ENCODE peak calls at places on chromosomes 11 and 22, in six cellular contexts. One of them, this sample, is unnamed.

GRCh38 chr11:72413914-72414628 is 20.3 kb downstream of the CLPB start:
- DNase-seq in ovary: peak
- DNase-seq in B cell: peak
- DNase-seq in IMR-90: peak
- DNase-seq in left ventricle myocardium inferior: peak
- DNase-seq in cardiac fibroblast: peak
- DNase-seq in this sample: peak

GRCh38 chr11:72817966-72818365 is 3.8 kb downstream of the ATG16L2 start:
- DNase-seq in ovary: no peak
- DNase-seq in left ventricle myocardium inferior: no peak
- DNase-seq in IMR-90: no peak
- DNase-seq in cardiac fibroblast: no peak
- DNase-seq in B cell: peak
- DNase-seq in this sample: no peak

GRCh38 chr11:17648528-17648927 is 70.8 kb upstream of the MYOD1 start:
- DNase-seq in B cell: no peak
- DNase-seq in IMR-90: no peak
- DNase-seq in ovary: no peak
- DNase-seq in cardiac fibroblast: no peak
- DNase-seq in left ventricle myocardium inferior: no peak
- DNase-seq in this sample: no peak

GRCh38 chr11:17413414-17414316 is 25.2 kb upstream of the KCNJ11 start:
- DNase-seq in ovary: no peak
- DNase-seq in cardiac fibroblast: no peak
- DNase-seq in left ventricle myocardium inferior: no peak
- DNase-seq in B cell: no peak
- DNase-seq in IMR-90: no peak
- DNase-seq in this sample: no peak

GRCh38 chr22:40782521-40782920 is 36.6 kb downstream of the SLC25A17 start:
- DNase-seq in cardiac fibroblast: no peak
- DNase-seq in ovary: no peak
- DNase-seq in IMR-90: no peak
- DNase-seq in B cell: no peak
- DNase-seq in left ventricle myocardium inferior: no peak
- DNase-seq in this sample: peak

GRCh38 chr22:44689173-44689572 is 12.8 kb upstream of the PRR5 start:
- DNase-seq in B cell: no peak
- DNase-seq in cardiac fibroblast: no peak
- DNase-seq in IMR-90: peak
- DNase-seq in left ventricle myocardium inferior: no peak
- DNase-seq in ovary: no peak
- DNase-seq in this sample: peak

GRCh38 chr22:29219881-29220670 is 14.4 kb downstream of the EMID1 start:
- DNase-seq in cardiac fibroblast: no peak
- DNase-seq in B cell: no peak
- DNase-seq in left ventricle myocardium inferior: no peak
- DNase-seq in ovary: no peak
- DNase-seq in IMR-90: no peak
- DNase-seq in this sample: no peak

GRCh38 chr22:28345304-28345703 is 334.3 kb downstream of the TTC28 start:
- DNase-seq in IMR-90: no peak
- DNase-seq in ovary: peak
- DNase-seq in cardiac fibroblast: peak
- DNase-seq in left ventricle myocardium inferior: no peak
- DNase-seq in B cell: no peak
- DNase-seq in this sample: peak

GRCh38 chr22:50732681-50733080 is 5.3 kb upstream of the ACR start:
- DNase-seq in IMR-90: no peak
- DNase-seq in left ventricle myocardium inferior: peak
- DNase-seq in ovary: no peak
- DNase-seq in cardiac fibroblast: no peak
- DNase-seq in B cell: no peak
- DNase-seq in this sample: no peak

GRCh38 chr11:26944866-26945664 is 48.8 kb upstream of the FIBIN start:
- DNase-seq in cardiac fibroblast: peak
- DNase-seq in left ventricle myocardium inferior: no peak
- DNase-seq in ovary: no peak
- DNase-seq in B cell: no peak
- DNase-seq in IMR-90: peak
- DNase-seq in this sample: no peak

GRCh38 chr11:85809881-85810280 is 1.1 kb downstream of the SYTL2 start:
- DNase-seq in IMR-90: no peak
- DNase-seq in left ventricle myocardium inferior: no peak
- DNase-seq in ovary: no peak
- DNase-seq in B cell: no peak
- DNase-seq in cardiac fibroblast: no peak
- DNase-seq in this sample: no peak

DNA sequence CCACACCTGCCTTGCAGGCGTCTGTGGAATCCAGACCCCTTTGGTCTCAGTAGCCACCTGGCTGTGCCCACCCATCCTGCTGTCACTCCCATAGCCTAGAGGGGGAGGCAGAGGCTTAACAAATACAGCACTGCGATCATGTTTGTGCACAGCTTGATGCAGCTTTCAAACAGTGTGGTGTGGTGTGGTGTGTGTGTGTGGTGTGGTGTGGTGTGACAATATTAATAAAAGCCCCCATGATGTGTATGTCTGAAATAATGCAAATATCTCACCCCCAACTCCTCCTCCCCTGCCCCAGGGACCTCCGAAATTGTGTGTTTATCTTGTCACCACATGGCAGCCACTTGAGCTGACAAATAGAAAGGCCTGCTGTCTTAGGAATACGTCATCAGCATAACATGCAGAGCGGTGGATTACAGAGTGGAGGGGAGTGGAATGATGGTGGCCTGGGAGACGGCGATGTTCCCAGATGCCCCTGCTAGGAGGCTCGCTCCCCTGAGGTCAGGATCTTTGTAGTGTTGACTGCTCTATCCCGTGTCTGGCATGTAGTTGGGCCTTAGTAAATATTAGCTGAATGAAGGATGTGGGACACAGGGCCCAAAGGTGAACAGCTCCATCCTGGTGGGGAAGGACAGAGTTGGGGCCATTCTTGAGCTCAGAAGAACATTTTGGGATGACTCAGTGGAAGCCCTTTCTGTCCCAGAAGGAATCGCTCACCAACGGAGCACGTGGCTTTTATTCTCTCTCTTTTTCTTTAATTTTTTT is 2.8 kb downstream of the PDXP start:
- DNase-seq in cardiac fibroblast: peak
- DNase-seq in IMR-90: peak
- DNase-seq in ovary: peak
- DNase-seq in B cell: no peak
- DNase-seq in left ventricle myocardium inferior: no peak
- DNase-seq in this sample: no peak
- TF ChIP-seq CTCF in cardiac fibroblast: peak
- TF ChIP-seq CTCF in IMR-90: peak
- TF ChIP-seq CTCF in ovary: peak
- TF ChIP-seq CTCF in B cell: peak
- TF ChIP-seq CTCF in left ventricle myocardium inferior: peak
- TF ChIP-seq CTCF in this sample: peak

GRCh38 chr11:9315078-9315688 is 790 bp upstream of the TMEM41B start:
- DNase-seq in cardiac fibroblast: no peak
- DNase-seq in IMR-90: peak
- DNase-seq in left ventricle myocardium inferior: no peak
- DNase-seq in ovary: no peak
- DNase-seq in B cell: no peak
- DNase-seq in this sample: no peak

GRCh38 chr11:9316334-9316733 is 1.9 kb upstream of the TMEM41B start:
- DNase-seq in IMR-90: no peak
- DNase-seq in left ventricle myocardium inferior: no peak
- DNase-seq in ovary: no peak
- DNase-seq in B cell: no peak
- DNase-seq in cardiac fibroblast: no peak
- DNase-seq in this sample: no peak

GRCh38 chr11:9310485-9310884 is 3.9 kb downstream of the TMEM41B start:
- DNase-seq in B cell: no peak
- DNase-seq in IMR-90: no peak
- DNase-seq in ovary: no peak
- DNase-seq in left ventricle myocardium inferior: no peak
- DNase-seq in cardiac fibroblast: no peak
- DNase-seq in this sample: no peak

GRCh38 chr11:9314291-9315077 is at the start of gene TMEM41B:
- DNase-seq in IMR-90: peak
- DNase-seq in left ventricle myocardium inferior: peak
- DNase-seq in ovary: peak
- DNase-seq in B cell: peak
- DNase-seq in cardiac fibroblast: peak
- DNase-seq in this sample: peak

GRCh38 chr11:9313648-9314290 is 624 bp downstream of the TMEM41B start:
- DNase-seq in cardiac fibroblast: peak
- DNase-seq in IMR-90: peak
- DNase-seq in ovary: no peak
- DNase-seq in left ventricle myocardium inferior: no peak
- DNase-seq in B cell: peak
- DNase-seq in this sample: peak
- TF ChIP-seq CTCF in cardiac fibroblast: no peak
- TF ChIP-seq CTCF in IMR-90: no peak
- TF ChIP-seq CTCF in ovary: no peak
- TF ChIP-seq CTCF in left ventricle myocardium inferior: no peak
- TF ChIP-seq CTCF in B cell: no peak
- TF ChIP-seq CTCF in this sample: no peak

GRCh38 chr11:67646535-67647336 is 3.8 kb downstream of the ACY3 start:
- DNase-seq in ovary: no peak
- DNase-seq in IMR-90: no peak
- DNase-seq in B cell: peak
- DNase-seq in cardiac fibroblast: no peak
- DNase-seq in left ventricle myocardium inferior: no peak
- DNase-seq in this sample: no peak

GRCh38 chr11:67644472-67645418 is 5.2 kb upstream of the TBX10 start:
- DNase-seq in IMR-90: no peak
- DNase-seq in cardiac fibroblast: no peak
- DNase-seq in left ventricle myocardium inferior: no peak
- DNase-seq in B cell: peak
- DNase-seq in ovary: no peak
- DNase-seq in this sample: no peak

GRCh38 chr11:67644042-67644441 is 4.5 kb upstream of the TBX10 start:
- DNase-seq in left ventricle myocardium inferior: no peak
- DNase-seq in ovary: no peak
- DNase-seq in cardiac fibroblast: no peak
- DNase-seq in IMR-90: no peak
- DNase-seq in B cell: peak
- DNase-seq in this sample: peak

GRCh38 chr11:67647471-67647870 is 3.1 kb downstream of the ACY3 start:
- DNase-seq in left ventricle myocardium inferior: no peak
- DNase-seq in IMR-90: no peak
- DNase-seq in ovary: no peak
- DNase-seq in B cell: peak
- DNase-seq in cardiac fibroblast: no peak
- DNase-seq in this sample: no peak

GRCh38 chr11:67645521-67646457 is 4.7 kb downstream of the ACY3 start:
- DNase-seq in left ventricle myocardium inferior: no peak
- DNase-seq in B cell: peak
- DNase-seq in cardiac fibroblast: no peak
- DNase-seq in ovary: no peak
- DNase-seq in IMR-90: no peak
- DNase-seq in this sample: no peak
- TF ChIP-seq CTCF in left ventricle myocardium inferior: no peak
- TF ChIP-seq CTCF in B cell: no peak
- TF ChIP-seq CTCF in cardiac fibroblast: no peak
- TF ChIP-seq CTCF in ovary: no peak
- TF ChIP-seq CTCF in IMR-90: no peak
- TF ChIP-seq CTCF in this sample: no peak

GRCh38 chr11:61753672-61754071 is 1.2 kb downstream of the MYRF start:
- DNase-seq in cardiac fibroblast: no peak
- DNase-seq in IMR-90: no peak
- DNase-seq in ovary: no peak
- DNase-seq in left ventricle myocardium inferior: no peak
- DNase-seq in B cell: no peak
- DNase-seq in this sample: no peak

GRCh38 chr11:61754534-61755482 is 2.4 kb downstream of the MYRF start:
- DNase-seq in IMR-90: peak
- DNase-seq in left ventricle myocardium inferior: no peak
- DNase-seq in B cell: no peak
- DNase-seq in ovary: peak
- DNase-seq in cardiac fibroblast: no peak
- DNase-seq in this sample: no peak

GRCh38 chr11:61751384-61751783 is 1.1 kb upstream of the MYRF start:
- DNase-seq in left ventricle myocardium inferior: no peak
- DNase-seq in IMR-90: no peak
- DNase-seq in ovary: peak
- DNase-seq in B cell: no peak
- DNase-seq in cardiac fibroblast: no peak
- DNase-seq in this sample: no peak

GRCh38 chr11:61752117-61752924 is at the start of gene MYRF:
- DNase-seq in B cell: peak
- DNase-seq in IMR-90: peak
- DNase-seq in ovary: peak
- DNase-seq in cardiac fibroblast: peak
- DNase-seq in left ventricle myocardium inferior: peak
- DNase-seq in this sample: no peak

GRCh38 chr11:61752925-61753551 is 602 bp downstream of the MYRF start:
- DNase-seq in B cell: no peak
- DNase-seq in IMR-90: no peak
- DNase-seq in ovary: no peak
- DNase-seq in cardiac fibroblast: no peak
- DNase-seq in left ventricle myocardium inferior: no peak
- DNase-seq in this sample: no peak
- TF ChIP-seq CTCF in B cell: no peak
- TF ChIP-seq CTCF in IMR-90: no peak
- TF ChIP-seq CTCF in ovary: no peak
- TF ChIP-seq CTCF in cardiac fibroblast: no peak
- TF ChIP-seq CTCF in left ventricle myocardium inferior: no peak
- TF ChIP-seq CTCF in this sample: no peak

GRCh38 chr11:111299111-111300026 is 1.0 kb downstream of the POU2AF3 start:
- DNase-seq in ovary: peak
- DNase-seq in IMR-90: peak
- DNase-seq in left ventricle myocardium inferior: peak
- DNase-seq in B cell: peak
- DNase-seq in cardiac fibroblast: peak
- DNase-seq in this sample: no peak
- TF ChIP-seq CTCF in ovary: peak
- TF ChIP-seq CTCF in IMR-90: peak
- TF ChIP-seq CTCF in left ventricle myocardium inferior: peak
- TF ChIP-seq CTCF in B cell: peak
- TF ChIP-seq CTCF in cardiac fibroblast: peak
- TF ChIP-seq CTCF in this sample: peak

GRCh38 chr11:60934790-60935605 is 10.7 kb downstream of the TMEM132A start:
- DNase-seq in B cell: no peak
- DNase-seq in ovary: no peak
- DNase-seq in IMR-90: no peak
- DNase-seq in left ventricle myocardium inferior: no peak
- DNase-seq in cardiac fibroblast: no peak
- DNase-seq in this sample: no peak

GRCh38 chr11:60932605-60933346 is 8.5 kb downstream of the TMEM132A start:
- DNase-seq in ovary: no peak
- DNase-seq in cardiac fibroblast: no peak
- DNase-seq in B cell: peak
- DNase-seq in left ventricle myocardium inferior: no peak
- DNase-seq in IMR-90: no peak
- DNase-seq in this sample: no peak

GRCh38 chr11:60934091-60934789 is 10.0 kb downstream of the TMEM132A start:
- DNase-seq in B cell: no peak
- DNase-seq in cardiac fibroblast: no peak
- DNase-seq in left ventricle myocardium inferior: no peak
- DNase-seq in IMR-90: no peak
- DNase-seq in ovary: no peak
- DNase-seq in this sample: no peak

GRCh38 chr11:60931897-60932296 is 7.6 kb downstream of the TMEM132A start:
- DNase-seq in ovary: no peak
- DNase-seq in left ventricle myocardium inferior: no peak
- DNase-seq in B cell: peak
- DNase-seq in IMR-90: no peak
- DNase-seq in cardiac fibroblast: no peak
- DNase-seq in this sample: no peak

GRCh38 chr11:60933416-60933815 is 9.2 kb downstream of the TMEM132A start:
- DNase-seq in cardiac fibroblast: no peak
- DNase-seq in B cell: no peak
- DNase-seq in left ventricle myocardium inferior: no peak
- DNase-seq in ovary: no peak
- DNase-seq in IMR-90: no peak
- DNase-seq in this sample: no peak
- TF ChIP-seq CTCF in cardiac fibroblast: no peak
- TF ChIP-seq CTCF in B cell: no peak
- TF ChIP-seq CTCF in left ventricle myocardium inferior: no peak
- TF ChIP-seq CTCF in ovary: no peak
- TF ChIP-seq CTCF in IMR-90: no peak
- TF ChIP-seq CTCF in this sample: no peak